ENCODE peak calls at places on chromosomes 4 and X, in four cellular contexts. C is stimulated activated CD4-positive, alpha-beta T cell treated with anti-CD3 and anti-CD28 coated beads, Interleukin-4, amount 100 ng/mL, for 24 hours; G is breast epithelium; N is aorta. S is an unnamed sample.

GRCh38 chrX:153769865-153770605 is 6.0 kb downstream of the PLXNB3 start:
- DNase-seq in N (peak), G (no peak), C (no peak), S (no peak)

GRCh38 chrX:9312922-9313867 is 151.7 kb upstream of the TBL1X start:
- DNase-seq in G (no peak), C (peak), N (peak), S (peak)

GRCh38 chr4:107808572-107808971 is 16.2 kb upstream of the SGMS2 start:
- DNase-seq in N (no peak), C (no peak), G (no peak), S (no peak)

GRCh38 chr4:121464854-121465253 is 84.0 kb upstream of the QRFPR start:
- DNase-seq in C (no peak), G (no peak), N (no peak), S (no peak)

GRCh38 chr4:8468746-8469535 is 28.4 kb downstream of the TRMT44 start:
- DNase-seq in N (peak), G (peak), C (peak), S (peak)

GRCh38 chrX:7514871-7515599 is 327.9 kb upstream of the VCX start:
- DNase-seq in G (no peak), N (no peak), C (no peak), S (no peak)

GRCh38 chrX:24207826-24208225 is 58.3 kb downstream of the ZFX start:
- DNase-seq in C (no peak), G (no peak), N (no peak), S (no peak)

GRCh38 chr4:71081192-71081591 is 87.7 kb downstream of the DCK start:
- DNase-seq in C (no peak), G (no peak), N (no peak), S (no peak)

GRCh38 chrX:74779175-74779574 is 146.1 kb downstream of the NEXMIF start:
- DNase-seq in C (no peak), N (no peak), G (no peak), S (no peak)

GRCh38 chrX:120566817-120567216 is 6.1 kb upstream of the CUL4B start:
- DNase-seq in C (no peak), N (no peak), G (no peak), S (no peak)

GRCh38 chrX:151973851-151974335 is 583 bp downstream of the GABRE start:
- DNase-seq in G (no peak), N (peak), C (no peak), S (peak)

GRCh38 chr4:56698329-56698728 is 17.2 kb upstream of the HOPX start:
- DNase-seq in C (no peak), G (no peak), N (no peak), S (peak)

GRCh38 chrX:42127563-42127962 is 204.2 kb upstream of the CASK start:
- DNase-seq in N (no peak), G (no peak), C (no peak), S (no peak)

GRCh38 chr4:1405636-1406415 is 416 bp downstream of the NKX1-1 start:
- DNase-seq in G (no peak), N (no peak), C (no peak), S (no peak)

GRCh38 chr4:159046683-159047082 is 56.2 kb upstream of the RAPGEF2 start:
- DNase-seq in C (no peak), G (no peak), N (no peak), S (peak)

GRCh38 chrX:136183917-136184316 is 36.6 kb downstream of the FHL1 start:
- DNase-seq in N (no peak), G (no peak), C (no peak), S (no peak)